ENCODE peak calls at places on chromosome 16, in ten cellular contexts. One of them, this sample, is unnamed. For H3K9me3, the result is how much of the 10 kb centered on the place peaks cover.

GRCh38 chr16:1635070-1635469 is 22.9 kb downstream of the CRAMP1 start:
- DNase-seq in sigmoid colon: no peak
- DNase-seq in HCT116: no peak
- DNase-seq in psoas muscle: no peak
- DNase-seq in cardiac muscle cell: no peak
- DNase-seq in suprapubic skin: no peak
- DNase-seq in pancreas: no peak
- DNase-seq in body of pancreas: no peak
- DNase-seq in fibroblast of lung: no peak
- DNase-seq in aorta: no peak
- DNase-seq in this sample: no peak

GRCh38 chr16:22300427-22301071 is 3.3 kb downstream of the POLR3E start:
- DNase-seq in pancreas: peak
- DNase-seq in sigmoid colon: peak
- DNase-seq in suprapubic skin: no peak
- DNase-seq in aorta: no peak
- DNase-seq in cardiac muscle cell: peak
- DNase-seq in psoas muscle: peak
- DNase-seq in fibroblast of lung: peak
- DNase-seq in HCT116: no peak
- DNase-seq in body of pancreas: peak
- DNase-seq in this sample: peak

GRCh38 chr16:88839026-88839529 is 17.7 kb downstream of the GALNS start:
- DNase-seq in fibroblast of lung: no peak
- DNase-seq in cardiac muscle cell: no peak
- DNase-seq in aorta: no peak
- DNase-seq in HCT116: no peak
- DNase-seq in sigmoid colon: no peak
- DNase-seq in body of pancreas: no peak
- DNase-seq in pancreas: peak
- DNase-seq in suprapubic skin: no peak
- DNase-seq in psoas muscle: no peak
- DNase-seq in this sample: no peak

GRCh38 chr16:53515811-53516210 is 12.8 kb upstream of the AKTIP start:
- DNase-seq in cardiac muscle cell: no peak
- DNase-seq in fibroblast of lung: no peak
- DNase-seq in psoas muscle: no peak
- DNase-seq in sigmoid colon: peak
- DNase-seq in HCT116: no peak
- DNase-seq in aorta: no peak
- DNase-seq in pancreas: no peak
- DNase-seq in body of pancreas: no peak
- DNase-seq in suprapubic skin: no peak
- DNase-seq in this sample: no peak

GRCh38 chr16:51084074-51084928 is 66.8 kb downstream of the SALL1 start:
- DNase-seq in fibroblast of lung: no peak
- DNase-seq in cardiac muscle cell: no peak
- DNase-seq in suprapubic skin: no peak
- DNase-seq in aorta: no peak
- DNase-seq in sigmoid colon: no peak
- DNase-seq in pancreas: no peak
- DNase-seq in HCT116: no peak
- DNase-seq in body of pancreas: no peak
- DNase-seq in psoas muscle: no peak
- DNase-seq in this sample: no peak

GRCh38 chr16:29678691-29679267 is at the start of gene QPRT:
- DNase-seq in pancreas: peak
- DNase-seq in sigmoid colon: peak
- DNase-seq in body of pancreas: peak
- DNase-seq in psoas muscle: no peak
- DNase-seq in cardiac muscle cell: peak
- DNase-seq in HCT116: no peak
- DNase-seq in fibroblast of lung: peak
- DNase-seq in aorta: no peak
- DNase-seq in suprapubic skin: no peak
- DNase-seq in this sample: no peak

GRCh38 chr16:89545831-89546574 is 14.5 kb upstream of the RPL13 start:
- DNase-seq in psoas muscle: no peak
- DNase-seq in body of pancreas: peak
- DNase-seq in cardiac muscle cell: no peak
- DNase-seq in sigmoid colon: no peak
- DNase-seq in fibroblast of lung: no peak
- DNase-seq in pancreas: no peak
- DNase-seq in aorta: no peak
- DNase-seq in suprapubic skin: no peak
- DNase-seq in HCT116: no peak
- DNase-seq in this sample: peak

GRCh38 chr16:781346-782010 is 6.7 kb downstream of the RPUSD1 start:
- DNase-seq in fibroblast of lung: no peak
- DNase-seq in pancreas: no peak
- DNase-seq in sigmoid colon: no peak
- DNase-seq in suprapubic skin: no peak
- DNase-seq in HCT116: no peak
- DNase-seq in aorta: no peak
- DNase-seq in cardiac muscle cell: no peak
- DNase-seq in body of pancreas: no peak
- DNase-seq in psoas muscle: no peak
- DNase-seq in this sample: no peak

GRCh38 chr16:55330726-55331647 is 7.0 kb downstream of the IRX6 start:
- DNase-seq in HCT116: no peak
- DNase-seq in fibroblast of lung: no peak
- DNase-seq in sigmoid colon: no peak
- DNase-seq in psoas muscle: no peak
- DNase-seq in aorta: no peak
- DNase-seq in suprapubic skin: no peak
- DNase-seq in pancreas: no peak
- DNase-seq in body of pancreas: no peak
- DNase-seq in cardiac muscle cell: peak
- DNase-seq in this sample: no peak
- H3K27ac ChIP-seq in HCT116: no peak
- H3K27ac ChIP-seq in fibroblast of lung: no peak
- H3K27ac ChIP-seq in sigmoid colon: no peak
- H3K27ac ChIP-seq in psoas muscle: no peak
- H3K27ac ChIP-seq in aorta: no peak
- H3K27ac ChIP-seq in suprapubic skin: no peak
- H3K27ac ChIP-seq in pancreas: no peak
- H3K27ac ChIP-seq in body of pancreas: no peak
- H3K27ac ChIP-seq in cardiac muscle cell: no peak
- H3K27ac ChIP-seq in this sample: no peak

GRCh38 chr16:85300451-85300968 is 188.2 kb upstream of the CIBAR2 start:
- DNase-seq in HCT116: no peak
- DNase-seq in suprapubic skin: no peak
- DNase-seq in fibroblast of lung: no peak
- DNase-seq in pancreas: no peak
- DNase-seq in cardiac muscle cell: no peak
- DNase-seq in sigmoid colon: no peak
- DNase-seq in body of pancreas: no peak
- DNase-seq in aorta: no peak
- DNase-seq in psoas muscle: no peak
- DNase-seq in this sample: no peak
- H3K9me3 ChIP-seq in HCT116: under half
- H3K9me3 ChIP-seq in suprapubic skin: under half
- H3K9me3 ChIP-seq in fibroblast of lung: under half
- H3K9me3 ChIP-seq in pancreas: under half
- H3K9me3 ChIP-seq in cardiac muscle cell: under half
- H3K9me3 ChIP-seq in sigmoid colon: under half
- H3K9me3 ChIP-seq in body of pancreas: under half
- H3K9me3 ChIP-seq in aorta: under half
- H3K9me3 ChIP-seq in psoas muscle: under half
- H3K9me3 ChIP-seq in this sample: under half

GRCh38 chr16:70746040-70746707 is 54.8 kb downstream of the VAC14 start:
- DNase-seq in aorta: peak
- DNase-seq in HCT116: peak
- DNase-seq in suprapubic skin: no peak
- DNase-seq in body of pancreas: peak
- DNase-seq in psoas muscle: peak
- DNase-seq in fibroblast of lung: peak
- DNase-seq in cardiac muscle cell: no peak
- DNase-seq in sigmoid colon: peak
- DNase-seq in pancreas: no peak
- DNase-seq in this sample: peak

GRCh38 chr16:70743791-70744190 is 57.2 kb downstream of the VAC14 start:
- DNase-seq in aorta: no peak
- DNase-seq in pancreas: peak
- DNase-seq in cardiac muscle cell: no peak
- DNase-seq in suprapubic skin: no peak
- DNase-seq in psoas muscle: no peak
- DNase-seq in body of pancreas: no peak
- DNase-seq in sigmoid colon: no peak
- DNase-seq in fibroblast of lung: no peak
- DNase-seq in HCT116: no peak
- DNase-seq in this sample: no peak

GRCh38 chr16:70746708-70747424 is 54.1 kb downstream of the VAC14 start:
- DNase-seq in suprapubic skin: no peak
- DNase-seq in psoas muscle: peak
- DNase-seq in fibroblast of lung: peak
- DNase-seq in cardiac muscle cell: no peak
- DNase-seq in body of pancreas: peak
- DNase-seq in sigmoid colon: peak
- DNase-seq in aorta: peak
- DNase-seq in HCT116: peak
- DNase-seq in pancreas: no peak
- DNase-seq in this sample: peak

GRCh38 chr16:70744366-70744765 is 56.6 kb downstream of the VAC14 start:
- DNase-seq in sigmoid colon: no peak
- DNase-seq in cardiac muscle cell: no peak
- DNase-seq in HCT116: no peak
- DNase-seq in aorta: no peak
- DNase-seq in psoas muscle: no peak
- DNase-seq in pancreas: no peak
- DNase-seq in suprapubic skin: no peak
- DNase-seq in body of pancreas: no peak
- DNase-seq in fibroblast of lung: no peak
- DNase-seq in this sample: no peak

GRCh38 chr16:70745536-70746025 is 55.4 kb downstream of the VAC14 start:
- DNase-seq in body of pancreas: no peak
- DNase-seq in sigmoid colon: no peak
- DNase-seq in fibroblast of lung: no peak
- DNase-seq in HCT116: no peak
- DNase-seq in aorta: no peak
- DNase-seq in cardiac muscle cell: no peak
- DNase-seq in suprapubic skin: no peak
- DNase-seq in psoas muscle: no peak
- DNase-seq in pancreas: no peak
- DNase-seq in this sample: no peak
- H3K27ac ChIP-seq in body of pancreas: peak
- H3K27ac ChIP-seq in sigmoid colon: peak
- H3K27ac ChIP-seq in fibroblast of lung: peak
- H3K27ac ChIP-seq in HCT116: peak
- H3K27ac ChIP-seq in aorta: no peak
- H3K27ac ChIP-seq in cardiac muscle cell: no peak
- H3K27ac ChIP-seq in suprapubic skin: peak
- H3K27ac ChIP-seq in psoas muscle: peak
- H3K27ac ChIP-seq in pancreas: peak
- H3K27ac ChIP-seq in this sample: peak

DNA sequence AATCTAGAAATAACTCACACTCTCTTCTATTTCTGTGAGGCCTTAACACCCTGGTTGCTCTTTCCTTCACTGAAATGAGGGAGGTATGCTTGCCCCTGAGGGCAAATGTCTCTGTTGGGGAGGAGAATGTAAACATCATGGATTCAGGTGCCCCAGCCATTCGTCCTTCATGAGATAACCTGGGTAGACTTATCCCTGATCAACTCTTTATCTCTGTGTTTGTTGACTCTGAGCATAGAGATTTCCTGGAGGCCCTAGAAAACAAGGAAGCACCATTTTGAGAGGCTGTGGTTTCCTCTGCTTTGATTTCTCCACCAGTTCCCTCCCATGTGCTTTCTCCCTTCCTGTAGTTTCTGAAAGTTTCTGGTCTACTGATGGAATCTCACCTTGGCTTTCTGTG is 77.3 kb downstream of the PHKB start:
- DNase-seq in aorta: no peak
- DNase-seq in psoas muscle: no peak
- DNase-seq in body of pancreas: no peak
- DNase-seq in fibroblast of lung: no peak
- DNase-seq in HCT116: no peak
- DNase-seq in suprapubic skin: no peak
- DNase-seq in sigmoid colon: no peak
- DNase-seq in pancreas: no peak
- DNase-seq in cardiac muscle cell: no peak
- DNase-seq in this sample: no peak
- H3K9me3 ChIP-seq in aorta: under half
- H3K9me3 ChIP-seq in psoas muscle: under half
- H3K9me3 ChIP-seq in body of pancreas: under half
- H3K9me3 ChIP-seq in fibroblast of lung: under half
- H3K9me3 ChIP-seq in HCT116: under half
- H3K9me3 ChIP-seq in suprapubic skin: under half
- H3K9me3 ChIP-seq in sigmoid colon: under half
- H3K9me3 ChIP-seq in pancreas: under half
- H3K9me3 ChIP-seq in cardiac muscle cell: under half
- H3K9me3 ChIP-seq in this sample: under half

GRCh38 chr16:50066482-50067289 is 916 bp downstream of the HEATR3 start:
- DNase-seq in pancreas: no peak
- DNase-seq in HCT116: no peak
- DNase-seq in aorta: no peak
- DNase-seq in body of pancreas: no peak
- DNase-seq in sigmoid colon: no peak
- DNase-seq in fibroblast of lung: no peak
- DNase-seq in cardiac muscle cell: no peak
- DNase-seq in psoas muscle: no peak
- DNase-seq in suprapubic skin: no peak
- DNase-seq in this sample: no peak
- H3K27ac ChIP-seq in pancreas: peak
- H3K27ac ChIP-seq in HCT116: peak
- H3K27ac ChIP-seq in aorta: no peak
- H3K27ac ChIP-seq in body of pancreas: peak
- H3K27ac ChIP-seq in sigmoid colon: peak
- H3K27ac ChIP-seq in fibroblast of lung: peak
- H3K27ac ChIP-seq in cardiac muscle cell: peak
- H3K27ac ChIP-seq in psoas muscle: peak
- H3K27ac ChIP-seq in suprapubic skin: peak
- H3K27ac ChIP-seq in this sample: peak

DNA sequence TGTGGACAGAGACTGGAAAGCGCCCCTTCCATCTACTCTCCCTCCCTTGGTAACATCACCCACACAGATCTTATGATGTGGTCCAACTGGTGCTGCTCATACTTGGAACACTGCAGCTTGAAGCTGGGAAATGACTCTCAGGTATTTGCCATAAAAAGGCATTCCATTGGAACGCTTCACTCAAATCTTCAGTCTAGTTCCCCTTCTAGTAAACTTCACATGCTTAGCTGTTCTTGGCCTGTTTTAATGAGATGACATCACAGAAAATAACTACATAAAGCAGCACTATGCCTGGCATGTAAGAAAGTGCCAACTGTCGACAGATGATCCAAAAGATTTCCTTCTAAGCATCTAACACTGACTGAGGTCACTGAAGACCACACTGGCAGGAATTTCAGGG is 9.3 kb downstream of the ZNF263 start:
- DNase-seq in fibroblast of lung: no peak
- DNase-seq in body of pancreas: no peak
- DNase-seq in sigmoid colon: no peak
- DNase-seq in psoas muscle: no peak
- DNase-seq in pancreas: no peak
- DNase-seq in cardiac muscle cell: no peak
- DNase-seq in aorta: no peak
- DNase-seq in HCT116: no peak
- DNase-seq in suprapubic skin: no peak
- DNase-seq in this sample: no peak
- H3K9me3 ChIP-seq in fibroblast of lung: under half
- H3K9me3 ChIP-seq in body of pancreas: under half
- H3K9me3 ChIP-seq in sigmoid colon: under half
- H3K9me3 ChIP-seq in psoas muscle: half or more
- H3K9me3 ChIP-seq in pancreas: under half
- H3K9me3 ChIP-seq in cardiac muscle cell: under half
- H3K9me3 ChIP-seq in aorta: under half
- H3K9me3 ChIP-seq in HCT116: under half
- H3K9me3 ChIP-seq in suprapubic skin: half or more
- H3K9me3 ChIP-seq in this sample: half or more